ENCODE peak calls at places on chromosomes 5 and 9, in six cellular contexts. T, C, V, O, L and R are unnamed samples.

GRCh38 chr5:139023276-139023675 is 148.1 kb upstream of the LRRTM2 start:
- DNase-seq in O (no peak), T (no peak), C (no peak), L (no peak), V (no peak), R (no peak)

GRCh38 chr5:132445930-132446329 is 44.6 kb downstream of the IRF1 start:
- DNase-seq in T (no peak), O (peak), V (peak), C (no peak), L (no peak), R (no peak)

GRCh38 chr9:127937046-127937382 is 640 bp downstream of the DPM2 start:
- DNase-seq in O (no peak), V (peak), L (no peak), C (no peak), T (no peak), R (no peak)

GRCh38 chr9:77830618-77831285 is 182.6 kb upstream of the GNA14 start:
- DNase-seq in T (no peak), C (no peak), O (no peak), V (no peak), L (no peak), R (no peak)

GRCh38 chr9:133609311-133610098 is at the start of gene FAM163B:
- DNase-seq in L (no peak), T (peak), O (peak), C (no peak), V (no peak), R (no peak)

GRCh38 chr5:1511037-1511436 is 12.7 kb downstream of the LPCAT1 start:
- DNase-seq in L (no peak), C (peak), T (no peak), V (no peak), O (no peak), R (no peak)

GRCh38 chr9:131960805-131961495 is 118.7 kb downstream of the MED27 start:
- DNase-seq in O (peak), T (no peak), C (no peak), V (no peak), L (no peak), R (no peak)

GRCh38 chr5:124905256-124905655 is 158.8 kb upstream of the ZNF608 start:
- DNase-seq in V (no peak), O (no peak), T (no peak), L (no peak), C (no peak), R (no peak)

GRCh38 chr9:4297151-4297794 is 2.6 kb downstream of the GLIS3 start:
- DNase-seq in C (peak), V (peak), O (peak), T (peak), L (no peak), R (no peak)

GRCh38 chr5:178435321-178436238 is 154.6 kb downstream of the COL23A1 start:
- DNase-seq in T (no peak), L (no peak), C (no peak), V (no peak), O (no peak), R (no peak)

GRCh38 chr9:119291554-119291953 is 77.7 kb downstream of the BRINP1 start:
- DNase-seq in L (no peak), C (no peak), V (no peak), T (no peak), O (no peak), R (no peak)

GRCh38 chr9:70921126-70921525 is 200.3 kb downstream of the TRPM3 start:
- DNase-seq in V (peak), L (no peak), T (no peak), O (peak), C (no peak), R (no peak)

GRCh38 chr9:124834586-124834985 is 18.7 kb upstream of the WDR38 start:
- DNase-seq in O (peak), C (no peak), T (no peak), L (no peak), V (peak), R (no peak)

GRCh38 chr9:78575041-78575440 is 278.1 kb downstream of the PSAT1 start:
- DNase-seq in V (no peak), L (no peak), C (no peak), O (no peak), T (no peak), R (no peak)

GRCh38 chr5:22850981-22851380 is 2.2 kb downstream of the CDH12 start:
- DNase-seq in O (no peak), T (no peak), C (no peak), L (no peak), V (no peak), R (no peak)

GRCh38 chr5:14280294-14280854 is 137.2 kb downstream of the TRIO start:
- DNase-seq in V (no peak), O (no peak), L (no peak), C (no peak), T (no peak), R (no peak)

GRCh38 chr9:129316281-129317030 is 138.4 kb upstream of the IER5L start:
- DNase-seq in T (no peak), O (no peak), V (no peak), L (no peak), C (peak), R (no peak)

GRCh38 chr5:133358271-133358670 is 254.1 kb downstream of the FSTL4 start:
- DNase-seq in T (no peak), O (no peak), L (no peak), C (no peak), V (no peak), R (no peak)

GRCh38 chr5:126234563-126235195 is 188.5 kb upstream of the GRAMD2B start:
- DNase-seq in O (peak), C (no peak), T (no peak), L (peak), V (peak), R (no peak)

GRCh38 chr9:113875917-113876805 is at the start of gene ZNF618:
- DNase-seq in V (peak), C (peak), L (no peak), O (no peak), T (no peak), R (no peak)

GRCh38 chr5:104370523-104370922 is 807.9 kb upstream of the NUDT12 start:
- DNase-seq in T (no peak), O (no peak), L (no peak), V (peak), C (no peak), R (no peak)

GRCh38 chr9:112378441-112379176 is 1.3 kb upstream of the HSDL2 start:
- DNase-seq in V (peak), L (no peak), O (peak), C (peak), T (peak), R (no peak)

GRCh38 chr9:123940721-123941534 is 11.0 kb upstream of the DENND1A start:
- DNase-seq in O (no peak), V (no peak), C (no peak), L (no peak), T (no peak), R (no peak)

GRCh38 chr9:133726401-133727276 is 11.5 kb downstream of the SARDH start:
- DNase-seq in C (peak), T (no peak), V (peak), L (no peak), O (peak), R (no peak)

GRCh38 chr9:129245276-129245675 is 67.2 kb upstream of the IER5L start:
- DNase-seq in C (peak), O (no peak), T (no peak), V (peak), L (no peak), R (no peak)